ENCODE peak calls at places on chromosomes 16 and 17, in six cellular contexts. P, N, E, D, M and J are unnamed samples.

GRCh38 chr17:29383687-29384086 is 6.5 kb upstream of the TAOK1 start:
- DNase-seq in P (no peak), D (no peak), N (no peak), M (peak; percentile 70), E (no peak), J (no peak)

GRCh38 chr16:51968756-51969155 is 578.2 kb downstream of the TOX3 start:
- DNase-seq in M (no peak), P (no peak), N (no peak), D (no peak), E (no peak), J (no peak)

GRCh38 chr17:43406676-43407645 is 8.2 kb downstream of the ARL4D start:
- DNase-seq in M (peak; percentile 69), E (peak; percentile 42), P (no peak), N (no peak), D (no peak), J (no peak)

GRCh38 chr16:4049031-4049430 is 67.2 kb downstream of the ADCY9 start:
- DNase-seq in D (no peak), E (no peak), M (no peak), N (no peak), P (no peak), J (no peak)

GRCh38 chr16:68823401-68823800 is 19.9 kb upstream of the TANGO6 start:
- DNase-seq in N (no peak), E (peak; percentile 86), M (peak; percentile 95), P (no peak), D (no peak), J (no peak)

GRCh38 chr17:7580631-7581554 is 1.5 kb downstream of the CD68 start:
- DNase-seq in E (no peak), P (no peak), M (no peak), N (no peak), D (no peak), J (no peak)

GRCh38 chr17:59371426-59372099 is 40.1 kb downstream of the YPEL2 start:
- DNase-seq in M (no peak), E (peak; percentile 59), P (peak; percentile 53), N (no peak), D (no peak), J (peak; percentile 93)

GRCh38 chr17:30340957-30341356 is 7.1 kb upstream of the TMIGD1 start:
- DNase-seq in M (no peak), P (no peak), E (no peak), D (no peak), N (no peak), J (no peak)

GRCh38 chr16:11316331-11317015 is 28.8 kb upstream of the RMI2 start:
- DNase-seq in N (no peak), P (no peak), D (no peak), E (no peak), M (no peak), J (no peak)

GRCh38 chr16:50868577-50868976 is 126.7 kb downstream of the CYLD start:
- DNase-seq in P (no peak), M (no peak), D (no peak), N (no peak), E (no peak), J (no peak)

GRCh38 chr16:56137269-56137668 is 54.0 kb upstream of the GNAO1 start:
- DNase-seq in E (no peak), D (no peak), N (no peak), M (peak; percentile 11), P (no peak), J (no peak)

GRCh38 chr16:82062645-82063058 is 27.6 kb downstream of the HSD17B2 start:
- DNase-seq in E (no peak), P (no peak), M (peak; percentile 6), N (no peak), D (no peak), J (no peak)

GRCh38 chr16:23282508-23282907 is 19.6 kb upstream of the SCNN1B start:
- DNase-seq in D (no peak), N (no peak), E (no peak), M (no peak), P (no peak), J (no peak)

GRCh38 chr16:66844009-66844341 is 239 bp upstream of the CA7 start:
- DNase-seq in M (no peak), D (no peak), E (no peak), P (peak; percentile 10), N (no peak), J (no peak)

GRCh38 chr17:16406742-16407674 is 8.4 kb upstream of the TRPV2 start:
- DNase-seq in M (peak; percentile 45), N (peak; percentile 50), D (no peak), E (no peak), P (peak; percentile 59), J (no peak)

GRCh38 chr17:55479903-55480302 is 31.3 kb downstream of the SMIM36 start:
- DNase-seq in E (no peak), M (no peak), P (no peak), D (no peak), N (no peak), J (no peak)

GRCh38 chr16:11757671-11758545 is 15.3 kb upstream of the TXNDC11 start:
- DNase-seq in P (no peak), E (peak; percentile 87), M (peak; percentile 66), D (no peak), N (no peak), J (no peak)

GRCh38 chr17:19013806-19014627 is 9.5 kb upstream of the FAM83G start:
- DNase-seq in P (no peak), D (no peak), M (no peak), E (no peak), N (no peak), J (no peak)

GRCh38 chr16:10663744-10664143 is 31.0 kb downstream of the TEKT5 start:
- DNase-seq in P (no peak), N (no peak), E (no peak), M (no peak), D (no peak), J (no peak)

GRCh38 chr17:57830880-57831279 is 19.0 kb downstream of the MRPS23 start:
- DNase-seq in M (no peak), D (no peak), N (no peak), E (no peak), P (no peak), J (no peak)

GRCh38 chr16:70258065-70258464 is 6.3 kb upstream of the EXOSC6 start:
- DNase-seq in P (no peak), D (no peak), N (no peak), M (no peak), E (no peak), J (no peak)

GRCh38 chr16:57725077-57725953 is 10.3 kb upstream of the KATNB1 start:
- DNase-seq in N (no peak), M (no peak), P (no peak), D (no peak), E (no peak), J (no peak)

GRCh38 chr16:88719933-88720296 is 13.6 kb downstream of the CTU2 start:
- DNase-seq in D (no peak), E (no peak), M (no peak), N (no peak), P (no peak), J (no peak)

GRCh38 chr17:13311301-13311700 is 290.4 kb downstream of the HS3ST3A1 start:
- DNase-seq in N (no peak), M (peak; percentile 85), E (no peak), D (no peak), P (no peak), J (no peak)

GRCh38 chr17:34547453-34548063 is 31.8 kb upstream of the TMEM132E start:
- DNase-seq in D (no peak), N (no peak), P (no peak), M (no peak), E (no peak), J (no peak)

GRCh38 chr17:19361326-19361725 is 1.2 kb downstream of the B9D1 start:
- DNase-seq in M (no peak), N (no peak), E (no peak), D (no peak), P (no peak), J (no peak)

GRCh38 chr17:47978324-47978723 is 7.4 kb downstream of the CDK5RAP3 start:
- DNase-seq in D (peak; percentile 16), P (peak; percentile 45), M (peak; percentile 57), N (peak; percentile 78), E (peak; percentile 31), J (peak; percentile 29)

GRCh38 chr16:50909831-50910697 is 168.2 kb downstream of the CYLD start:
- DNase-seq in M (no peak), D (no peak), E (no peak), P (no peak), N (no peak), J (no peak)

GRCh38 chr16:57949595-57950238 is 21.2 kb downstream of the CNGB1 start:
- DNase-seq in P (no peak), M (no peak), D (no peak), E (no peak), N (no peak), J (no peak)

GRCh38 chr17:18377437-18378204 is at the start of gene EVPLL:
- DNase-seq in N (no peak), P (no peak), M (no peak), E (no peak), D (no peak), J (no peak)

GRCh38 chr17:38898812-38899348 is 26.5 kb upstream of the LASP1NB start:
- DNase-seq in N (peak; percentile 96), M (no peak), P (no peak), E (no peak), D (peak; percentile 75), J (peak; percentile 37)